ENCODE peak calls at places on chromosomes 7 and 10, in four cellular contexts. A is activated CD8-positive, alpha-beta memory T cell treated with anti-CD3 and anti-CD28 coated beads, Interleukin-2, amount 10 ng/mL, durations not matched to agents 7 days and 5 days; W is upper lobe of right lung; J is lower lobe of right lung. B is an unnamed sample.

GRCh38 chr7:9945131-9945530 is 1028.5 kb upstream of the PHF14 start:
- DNase-seq in J (no peak), A (no peak), W (no peak), B (no peak)

GRCh38 chr10:130341325-130341724 is 205.1 kb downstream of the GLRX3 start:
- DNase-seq in J (no peak), W (no peak), A (peak; percentile 34), B (no peak)

GRCh38 chr7:43648725-43649406 is 66.0 kb downstream of the STK17A start:
- DNase-seq in A (peak; percentile 93), W (no peak), J (no peak), B (peak; percentile 47)

GRCh38 chr7:7996568-7996967 is 28.0 kb downstream of the GLCCI1 start:
- DNase-seq in W (no peak), A (no peak), J (no peak), B (no peak)

GRCh38 chr10:7662522-7662921 is 4.2 kb downstream of the ITIH5 start:
- DNase-seq in W (no peak), J (no peak), A (no peak), B (no peak)

GRCh38 chr7:25696565-25696964 is 455.4 kb upstream of the NFE2L3 start:
- DNase-seq in A (no peak), W (no peak), J (no peak), B (no peak)

GRCh38 chr10:71218046-71218832 is 5.9 kb downstream of the UNC5B start:
- DNase-seq in J (no peak), A (no peak), W (peak; percentile 47), B (no peak)

GRCh38 chr10:70052462-70053211 is at the start of gene MACROH2A2:
- DNase-seq in A (no peak), W (peak; percentile 79), J (peak; percentile 53), B (no peak)

GRCh38 chr7:18663321-18663720 is 167.8 kb downstream of the HDAC9 start:
- DNase-seq in W (peak; percentile 47), J (no peak), A (no peak), B (no peak)

GRCh38 chr10:60238408-60239100 is 151.1 kb downstream of the ANK3 start:
- DNase-seq in J (no peak), W (no peak), A (peak; percentile 54), B (peak; percentile 8)

GRCh38 chr7:43469051-43469450 is 113.9 kb upstream of the STK17A start:
- DNase-seq in A (no peak), J (no peak), W (no peak), B (no peak)

GRCh38 chr10:14074062-14074884 is 256.5 kb downstream of the FRMD4A start:
- DNase-seq in J (peak; percentile 83), W (peak; percentile 82), A (no peak), B (no peak)

GRCh38 chr10:49568235-49568634 is 29.3 kb upstream of the ERCC6 start:
- DNase-seq in J (no peak), W (no peak), A (no peak), B (no peak)

GRCh38 chr7:87391020-87391701 is 45.7 kb downstream of the CROT start:
- DNase-seq in J (no peak), A (no peak), W (no peak), B (no peak)

GRCh38 chr7:41579961-41580935 is 122.6 kb downstream of the INHBA start:
- DNase-seq in A (no peak), J (no peak), W (no peak), B (no peak)

GRCh38 chr7:42876182-42877068 is 35.4 kb downstream of the C7orf25 start:
- DNase-seq in J (no peak), A (peak; percentile 67), W (no peak), B (no peak)

GRCh38 chr7:46170792-46171191 is 249.7 kb upstream of the IGFBP3 start:
- DNase-seq in J (no peak), W (no peak), A (no peak), B (no peak)

GRCh38 chr10:121956111-121957061 is 18.6 kb downstream of the NSMCE4A start:
- DNase-seq in W (no peak), J (no peak), A (no peak), B (no peak)

GRCh38 chr7:3399858-3400257 is 98.8 kb downstream of the SDK1 start:
- DNase-seq in J (no peak), A (no peak), W (no peak), B (no peak)

GRCh38 chr10:79059859-79060379 is 8.8 kb upstream of the ZMIZ1 start:
- DNase-seq in W (peak; percentile 42), J (peak; percentile 43), A (no peak), B (no peak)

GRCh38 chr7:134565643-134566136 is 16.8 kb downstream of the AKR1B15 start:
- DNase-seq in W (no peak), J (no peak), A (no peak), B (no peak)

GRCh38 chr7:93578762-93579161 is 4.2 kb upstream of the CALCR start:
- DNase-seq in J (no peak), A (no peak), W (no peak), B (no peak)

B was measured in GM18507.